ENCODE peak calls at places on chromosomes 5 and 9, in nine cellular contexts. Q, G, R, E, C, I, U, V and O are unnamed samples.
A peak's percentile ranks its signal among the peaks of the same experiment; 100 is the strongest.

GRCh38 chr9:90940280-90940679 is 138.7 kb downstream of the SYK start:
- DNase-seq in Q (no peak), G (no peak), R (no peak), E (no peak), C (no peak), I (no peak), U (no peak), V (no peak), O (no peak)

GRCh38 chr5:134175874-134176522 is 752 bp downstream of the SKP1 start:
- DNase-seq in Q (no peak), G (peak; percentile 33), R (no peak), E (peak; percentile 23), C (no peak), I (no peak), U (peak; percentile 25), V (no peak), O (peak; percentile 41)

GRCh38 chr5:14343376-14343775 is 200.2 kb downstream of the TRIO start:
- DNase-seq in Q (no peak), G (no peak), R (no peak), E (no peak), C (no peak), I (no peak), U (no peak), V (no peak), O (no peak)

GRCh38 chr5:3100921-3101551 is 349.6 kb upstream of the IRX2 start:
- DNase-seq in Q (no peak), G (no peak), R (no peak), E (no peak), C (no peak), I (no peak), U (no peak), V (no peak), O (no peak)

GRCh38 chr5:163565931-163566608 is 60.7 kb downstream of the MAT2B start:
- DNase-seq in Q (no peak), G (peak; percentile 30), R (peak; percentile 11), E (peak; percentile 15), C (no peak), I (no peak), U (peak; percentile 36), V (peak; percentile 48), O (peak; percentile 32)

GRCh38 chr5:15026944-15027343 is 155.4 kb upstream of the ANKH start:
- DNase-seq in Q (no peak), G (no peak), R (no peak), E (no peak), C (no peak), I (no peak), U (no peak), V (no peak), O (no peak)

GRCh38 chr5:112929336-112930081 is 7.5 kb upstream of the REEP5 start:
- DNase-seq in Q (no peak), G (no peak), R (peak; percentile 41), E (no peak), C (no peak), I (no peak), U (peak; percentile 33), V (no peak), O (no peak)

GRCh38 chr9:137497921-137498719 is 39.0 kb upstream of the NSMF start:
- DNase-seq in Q (no peak), G (no peak), R (no peak), E (no peak), C (no peak), I (no peak), U (no peak), V (no peak), O (no peak)

GRCh38 chr9:128098017-128098935 is 29.3 kb downstream of the PTGES2 start:
- DNase-seq in Q (peak; percentile 95), G (peak; percentile 97), R (no peak), E (peak; percentile 98), C (peak; percentile 92), I (peak; percentile 97), U (peak; percentile 98), V (peak; percentile 95), O (peak; percentile 99)

GRCh38 chr5:137564475-137564961 is 65.4 kb upstream of the SPOCK1 start:
- DNase-seq in Q (no peak), G (no peak), R (no peak), E (no peak), C (no peak), I (no peak), U (no peak), V (no peak), O (peak; percentile 26)

GRCh38 chr9:96344458-96345180 is 38.9 kb downstream of the SLC35D2 start:
- DNase-seq in Q (peak; percentile 46), G (peak; percentile 99), R (no peak), E (no peak), C (peak; percentile 88), I (peak; percentile 87), U (peak; percentile 95), V (peak; percentile 64), O (peak; percentile 96)

GRCh38 chr5:119036101-119036762 is 34.7 kb upstream of the DMXL1 start:
- DNase-seq in Q (peak; percentile 31), G (peak; percentile 67), R (no peak), E (no peak), C (peak; percentile 75), I (peak; percentile 72), U (peak; percentile 89), V (no peak), O (peak; percentile 81)

GRCh38 chr9:119289740-119290139 is 79.5 kb downstream of the BRINP1 start:
- DNase-seq in Q (no peak), G (peak; percentile 37), R (no peak), E (peak; percentile 67), C (peak; percentile 9), I (no peak), U (no peak), V (peak; percentile 61), O (peak; percentile 53)

GRCh38 chr9:127518091-127518856 is 67.0 kb downstream of the LRSAM1 start:
- DNase-seq in Q (no peak), G (no peak), R (no peak), E (no peak), C (no peak), I (no peak), U (no peak), V (no peak), O (no peak)

GRCh38 chr5:81825237-81825636 is 74.3 kb upstream of the SSBP2 start:
- DNase-seq in Q (peak; percentile 47), G (peak; percentile 85), R (no peak), E (no peak), C (peak; percentile 21), I (peak; percentile 80), U (peak; percentile 72), V (peak; percentile 54), O (peak; percentile 87)

GRCh38 chr5:179791881-179792611 is 1.7 kb upstream of the LTC4S start:
- DNase-seq in Q (no peak), G (no peak), R (no peak), E (no peak), C (no peak), I (no peak), U (no peak), V (no peak), O (no peak)

GRCh38 chr5:176640616-176641015 is 6.7 kb upstream of the TSPAN17 start:
- DNase-seq in Q (no peak), G (no peak), R (no peak), E (no peak), C (no peak), I (no peak), U (no peak), V (no peak), O (no peak)

GRCh38 chr5:15248731-15249130 is 251.2 kb upstream of the FBXL7 start:
- DNase-seq in Q (no peak), G (no peak), R (no peak), E (no peak), C (no peak), I (no peak), U (no peak), V (no peak), O (no peak)

GRCh38 chr9:79616971-79617370 is 45.2 kb downstream of the TLE4 start:
- DNase-seq in Q (no peak), G (no peak), R (no peak), E (no peak), C (no peak), I (no peak), U (no peak), V (no peak), O (no peak)

GRCh38 chr5:55923177-55923872 is 71.4 kb downstream of the IL6ST start:
- DNase-seq in Q (no peak), G (no peak), R (no peak), E (no peak), C (no peak), I (no peak), U (no peak), V (no peak), O (peak; percentile 46)
- H3K4me3 ChIP-seq in Q (no peak overlapping the region), G (no peak overlapping the region), R (peak overlapping the region; percentile 45), E (no peak overlapping the region), C (no peak overlapping the region), I (no peak overlapping the region), U (no peak overlapping the region), V (peak overlapping the region; percentile 31), O (peak overlapping the region; percentile 47)

GRCh38 chr5:67165524-67166459 is 30.8 kb downstream of the CD180 start:
- DNase-seq in Q (no peak), G (peak; percentile 86), R (peak; percentile 86), E (peak; percentile 78), C (peak; percentile 56), I (no peak), U (peak; percentile 61), V (peak; percentile 95), O (peak; percentile 87)
- TF ChIP-seq CTCF in Q (peak; percentile 74), G (peak; percentile 91), R (peak; percentile 67), E (peak; percentile 76), C (peak; percentile 77), I (no peak), U (peak; percentile 65), V (peak; percentile 79), O (peak; percentile 83)

DNA sequence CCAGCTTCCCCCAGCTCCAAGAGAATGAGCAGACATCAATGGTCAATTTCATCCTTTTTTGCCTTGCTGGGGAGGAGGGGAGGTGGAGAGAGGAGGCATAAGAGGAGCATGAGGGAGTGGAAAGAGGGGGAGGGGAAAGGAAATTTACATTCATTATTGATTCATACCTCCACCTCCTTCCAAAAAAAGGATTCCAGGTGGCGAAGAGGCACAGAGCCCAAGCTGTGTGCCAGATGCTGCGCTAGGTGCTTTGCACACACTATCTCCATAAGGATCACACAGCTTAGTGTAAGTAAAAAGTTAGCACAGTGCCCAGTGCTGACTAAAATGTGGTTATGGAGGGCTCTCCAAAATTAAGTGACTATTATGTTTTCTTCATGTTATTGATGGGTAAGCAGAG is 11.0 kb downstream of the ASTN2 start:
- DNase-seq in Q (no peak), G (no peak), R (no peak), E (no peak), C (no peak), I (no peak), U (no peak), V (no peak), O (no peak)
- H3K4me3 ChIP-seq in Q (no peak overlapping the region), G (no peak overlapping the region), R (no peak overlapping the region), E (no peak overlapping the region), C (no peak overlapping the region), I (no peak overlapping the region), U (no peak overlapping the region), V (no peak overlapping the region), O (no peak overlapping the region)

GRCh38 chr5:41695920-41696582 is 174.2 kb downstream of the OXCT1 start:
- DNase-seq in Q (no peak), G (peak; percentile 21), R (no peak), E (no peak), C (no peak), I (no peak), U (no peak), V (no peak), O (peak; percentile 8)
- TF ChIP-seq CTCF in Q (peak; percentile 30), G (peak; percentile 37), R (peak; percentile 58), E (no peak), C (no peak), I (peak; percentile 58), U (peak; percentile 35), V (peak; percentile 29), O (peak; percentile 27)

GRCh38 chr5:169299651-169300467 is 1.1 kb downstream of the SLIT3 start:
- DNase-seq in Q (no peak), G (peak; percentile 83), R (no peak), E (no peak), C (peak; percentile 32), I (no peak), U (no peak), V (no peak), O (peak; percentile 10)
- H3K4me3 ChIP-seq in Q (peak overlapping the region; percentile 58), G (peak overlapping the region; percentile 86), R (no peak overlapping the region), E (peak overlapping the region; percentile 35), C (peak overlapping the region; percentile 76), I (no peak overlapping the region), U (no peak overlapping the region), V (peak overlapping the region; percentile 12), O (peak overlapping the region; percentile 27)